ENCODE peak calls at places on chromosomes 13 and 19, in ten cellular contexts. One of them, this sample, is unnamed.

GRCh38 chr13:113943821-113944565 is 29.9 kb downstream of the C13orf46 start:
- DNase-seq in A549: no peak
- DNase-seq in fibroblast of lung: no peak
- DNase-seq in tibial artery: peak
- DNase-seq in left lung: no peak
- DNase-seq in AG04450: no peak
- DNase-seq in testis: no peak
- DNase-seq in psoas muscle: no peak
- DNase-seq in body of pancreas: no peak
- DNase-seq in CD8-positive, alpha-beta T cell: no peak
- DNase-seq in this sample: no peak

GRCh38 chr19:46191972-46192371 is 37.6 kb upstream of the IGFL1 start:
- DNase-seq in A549: no peak
- DNase-seq in fibroblast of lung: no peak
- DNase-seq in tibial artery: no peak
- DNase-seq in left lung: no peak
- DNase-seq in AG04450: no peak
- DNase-seq in testis: no peak
- DNase-seq in psoas muscle: no peak
- DNase-seq in body of pancreas: no peak
- DNase-seq in CD8-positive, alpha-beta T cell: no peak
- DNase-seq in this sample: no peak

GRCh38 chr19:47514151-47514868 is 553 bp downstream of the NAPA start:
- DNase-seq in A549: no peak
- DNase-seq in fibroblast of lung: no peak
- DNase-seq in tibial artery: no peak
- DNase-seq in left lung: peak
- DNase-seq in AG04450: no peak
- DNase-seq in testis: no peak
- DNase-seq in psoas muscle: no peak
- DNase-seq in body of pancreas: peak
- DNase-seq in CD8-positive, alpha-beta T cell: peak
- DNase-seq in this sample: no peak

GRCh38 chr13:49374585-49375290 is 69.1 kb downstream of the CAB39L start:
- DNase-seq in A549: no peak
- DNase-seq in fibroblast of lung: peak
- DNase-seq in tibial artery: no peak
- DNase-seq in left lung: no peak
- DNase-seq in AG04450: peak
- DNase-seq in testis: no peak
- DNase-seq in psoas muscle: no peak
- DNase-seq in body of pancreas: no peak
- DNase-seq in CD8-positive, alpha-beta T cell: no peak
- DNase-seq in this sample: no peak

GRCh38 chr19:31271569-31271911 is 77.7 kb downstream of the TSHZ3 start:
- DNase-seq in A549: no peak
- DNase-seq in fibroblast of lung: no peak
- DNase-seq in tibial artery: peak
- DNase-seq in left lung: no peak
- DNase-seq in AG04450: no peak
- DNase-seq in testis: no peak
- DNase-seq in psoas muscle: no peak
- DNase-seq in body of pancreas: no peak
- DNase-seq in CD8-positive, alpha-beta T cell: no peak
- DNase-seq in this sample: no peak

GRCh38 chr13:73136776-73137175 is 78.0 kb downstream of the KLF5 start:
- DNase-seq in A549: no peak
- DNase-seq in fibroblast of lung: peak
- DNase-seq in tibial artery: no peak
- DNase-seq in left lung: no peak
- DNase-seq in AG04450: no peak
- DNase-seq in testis: no peak
- DNase-seq in psoas muscle: no peak
- DNase-seq in body of pancreas: no peak
- DNase-seq in CD8-positive, alpha-beta T cell: no peak
- DNase-seq in this sample: no peak

GRCh38 chr19:38736036-38736412 is 8.2 kb downstream of the CAPN12 start:
- DNase-seq in A549: peak
- DNase-seq in fibroblast of lung: peak
- DNase-seq in tibial artery: peak
- DNase-seq in left lung: no peak
- DNase-seq in AG04450: no peak
- DNase-seq in testis: peak
- DNase-seq in psoas muscle: no peak
- DNase-seq in body of pancreas: peak
- DNase-seq in CD8-positive, alpha-beta T cell: peak
- DNase-seq in this sample: no peak

GRCh38 chr13:47890146-47890814 is 110.8 kb downstream of the SUCLA2 start:
- DNase-seq in A549: no peak
- DNase-seq in fibroblast of lung: no peak
- DNase-seq in tibial artery: no peak
- DNase-seq in left lung: no peak
- DNase-seq in AG04450: no peak
- DNase-seq in testis: no peak
- DNase-seq in psoas muscle: no peak
- DNase-seq in body of pancreas: no peak
- DNase-seq in CD8-positive, alpha-beta T cell: no peak
- DNase-seq in this sample: no peak

GRCh38 chr13:95154441-95154886 is 146.8 kb downstream of the ABCC4 start:
- DNase-seq in A549: no peak
- DNase-seq in fibroblast of lung: peak
- DNase-seq in tibial artery: no peak
- DNase-seq in left lung: no peak
- DNase-seq in AG04450: no peak
- DNase-seq in testis: no peak
- DNase-seq in psoas muscle: no peak
- DNase-seq in body of pancreas: no peak
- DNase-seq in CD8-positive, alpha-beta T cell: no peak
- DNase-seq in this sample: no peak

GRCh38 chr13:95153647-95154405 is 147.4 kb downstream of the ABCC4 start:
- DNase-seq in A549: no peak
- DNase-seq in fibroblast of lung: peak
- DNase-seq in tibial artery: no peak
- DNase-seq in left lung: no peak
- DNase-seq in AG04450: no peak
- DNase-seq in testis: no peak
- DNase-seq in psoas muscle: no peak
- DNase-seq in body of pancreas: no peak
- DNase-seq in CD8-positive, alpha-beta T cell: no peak
- DNase-seq in this sample: no peak

GRCh38 chr13:95155093-95155492 is 146.2 kb downstream of the ABCC4 start:
- DNase-seq in A549: no peak
- DNase-seq in fibroblast of lung: no peak
- DNase-seq in tibial artery: no peak
- DNase-seq in left lung: no peak
- DNase-seq in AG04450: no peak
- DNase-seq in testis: no peak
- DNase-seq in psoas muscle: no peak
- DNase-seq in body of pancreas: no peak
- DNase-seq in CD8-positive, alpha-beta T cell: no peak
- DNase-seq in this sample: no peak

GRCh38 chr13:95156208-95156607 is 145.0 kb downstream of the ABCC4 start:
- DNase-seq in A549: no peak
- DNase-seq in fibroblast of lung: peak
- DNase-seq in tibial artery: no peak
- DNase-seq in left lung: no peak
- DNase-seq in AG04450: no peak
- DNase-seq in testis: no peak
- DNase-seq in psoas muscle: no peak
- DNase-seq in body of pancreas: no peak
- DNase-seq in CD8-positive, alpha-beta T cell: no peak
- DNase-seq in this sample: no peak

GRCh38 chr13:95155504-95155903 is 145.7 kb downstream of the ABCC4 start:
- DNase-seq in A549: no peak
- DNase-seq in fibroblast of lung: no peak
- DNase-seq in tibial artery: no peak
- DNase-seq in left lung: no peak
- DNase-seq in AG04450: no peak
- DNase-seq in testis: no peak
- DNase-seq in psoas muscle: no peak
- DNase-seq in body of pancreas: no peak
- DNase-seq in CD8-positive, alpha-beta T cell: no peak
- DNase-seq in this sample: no peak
- TF ChIP-seq CTCF in A549: no peak
- TF ChIP-seq CTCF in fibroblast of lung: no peak
- TF ChIP-seq CTCF in tibial artery: no peak
- TF ChIP-seq CTCF in left lung: no peak
- TF ChIP-seq CTCF in AG04450: no peak
- TF ChIP-seq CTCF in testis: no peak
- TF ChIP-seq CTCF in psoas muscle: no peak
- TF ChIP-seq CTCF in body of pancreas: no peak
- TF ChIP-seq CTCF in CD8-positive, alpha-beta T cell: no peak
- TF ChIP-seq CTCF in this sample: no peak

GRCh38 chr13:106340249-106340648 is 195.2 kb downstream of the EFNB2 start:
- DNase-seq in A549: no peak
- DNase-seq in fibroblast of lung: no peak
- DNase-seq in tibial artery: no peak
- DNase-seq in left lung: no peak
- DNase-seq in AG04450: no peak
- DNase-seq in testis: no peak
- DNase-seq in psoas muscle: no peak
- DNase-seq in body of pancreas: no peak
- DNase-seq in CD8-positive, alpha-beta T cell: no peak
- DNase-seq in this sample: no peak
- H3K27ac ChIP-seq in A549: no peak
- H3K27ac ChIP-seq in fibroblast of lung: no peak
- H3K27ac ChIP-seq in tibial artery: no peak
- H3K27ac ChIP-seq in left lung: no peak
- H3K27ac ChIP-seq in AG04450: no peak
- H3K27ac ChIP-seq in testis: no peak
- H3K27ac ChIP-seq in psoas muscle: no peak
- H3K27ac ChIP-seq in body of pancreas: no peak
- H3K27ac ChIP-seq in CD8-positive, alpha-beta T cell: no peak
- H3K27ac ChIP-seq in this sample: no peak

GRCh38 chr13:41427700-41428099 is 29.6 kb upstream of the RGCC start:
- DNase-seq in A549: no peak
- DNase-seq in fibroblast of lung: no peak
- DNase-seq in tibial artery: no peak
- DNase-seq in left lung: no peak
- DNase-seq in AG04450: no peak
- DNase-seq in testis: no peak
- DNase-seq in psoas muscle: no peak
- DNase-seq in body of pancreas: no peak
- DNase-seq in CD8-positive, alpha-beta T cell: no peak
- DNase-seq in this sample: no peak

GRCh38 chr13:41426047-41426446 is 31.3 kb upstream of the RGCC start:
- DNase-seq in A549: no peak
- DNase-seq in fibroblast of lung: no peak
- DNase-seq in tibial artery: no peak
- DNase-seq in left lung: no peak
- DNase-seq in AG04450: no peak
- DNase-seq in testis: no peak
- DNase-seq in psoas muscle: no peak
- DNase-seq in body of pancreas: no peak
- DNase-seq in CD8-positive, alpha-beta T cell: no peak
- DNase-seq in this sample: no peak

DNA sequence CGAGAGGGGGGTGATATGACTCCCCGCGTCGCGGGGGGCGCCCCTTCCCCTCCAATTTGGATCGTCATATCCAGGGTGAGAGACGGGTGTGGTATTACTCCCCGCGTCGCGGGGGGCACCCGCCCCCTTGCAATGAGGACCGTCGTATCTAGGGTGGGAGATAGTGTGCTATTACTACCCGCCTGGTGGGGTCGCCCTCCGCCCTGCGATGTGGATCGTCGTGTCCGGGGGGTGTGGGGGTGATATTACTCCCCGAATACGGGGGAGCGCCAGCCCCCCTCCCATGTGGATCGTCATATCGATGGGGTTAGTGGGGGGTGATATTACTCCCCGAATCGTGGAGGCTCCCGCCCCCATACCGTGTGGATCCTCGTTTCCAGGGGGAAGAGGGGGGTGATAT is 29.2 kb upstream of the RGCC start:
- DNase-seq in A549: no peak
- DNase-seq in fibroblast of lung: no peak
- DNase-seq in tibial artery: no peak
- DNase-seq in left lung: no peak
- DNase-seq in AG04450: no peak
- DNase-seq in testis: no peak
- DNase-seq in psoas muscle: no peak
- DNase-seq in body of pancreas: no peak
- DNase-seq in CD8-positive, alpha-beta T cell: peak
- DNase-seq in this sample: no peak
- H3K4me3 ChIP-seq in A549: peak
- H3K4me3 ChIP-seq in fibroblast of lung: no peak
- H3K4me3 ChIP-seq in tibial artery: no peak
- H3K4me3 ChIP-seq in left lung: peak
- H3K4me3 ChIP-seq in AG04450: no peak
- H3K4me3 ChIP-seq in testis: peak
- H3K4me3 ChIP-seq in psoas muscle: peak
- H3K4me3 ChIP-seq in body of pancreas: no peak
- H3K4me3 ChIP-seq in CD8-positive, alpha-beta T cell: peak
- H3K4me3 ChIP-seq in this sample: peak

GRCh38 chr19:17105548-17105947 is 30.0 kb downstream of the MYO9B start:
- DNase-seq in A549: no peak
- DNase-seq in fibroblast of lung: no peak
- DNase-seq in tibial artery: no peak
- DNase-seq in left lung: no peak
- DNase-seq in AG04450: no peak
- DNase-seq in testis: no peak
- DNase-seq in psoas muscle: no peak
- DNase-seq in body of pancreas: no peak
- DNase-seq in CD8-positive, alpha-beta T cell: no peak
- DNase-seq in this sample: no peak

GRCh38 chr19:17107546-17108452 is 32.2 kb downstream of the MYO9B start:
- DNase-seq in A549: peak
- DNase-seq in fibroblast of lung: peak
- DNase-seq in tibial artery: peak
- DNase-seq in left lung: peak
- DNase-seq in AG04450: peak
- DNase-seq in testis: peak
- DNase-seq in psoas muscle: peak
- DNase-seq in body of pancreas: peak
- DNase-seq in CD8-positive, alpha-beta T cell: no peak
- DNase-seq in this sample: no peak

GRCh38 chr19:17104679-17105078 is 29.1 kb downstream of the MYO9B start:
- DNase-seq in A549: no peak
- DNase-seq in fibroblast of lung: no peak
- DNase-seq in tibial artery: no peak
- DNase-seq in left lung: no peak
- DNase-seq in AG04450: no peak
- DNase-seq in testis: no peak
- DNase-seq in psoas muscle: no peak
- DNase-seq in body of pancreas: no peak
- DNase-seq in CD8-positive, alpha-beta T cell: no peak
- DNase-seq in this sample: no peak

GRCh38 chr19:17101686-17102628 is 26.4 kb downstream of the MYO9B start:
- DNase-seq in A549: no peak
- DNase-seq in fibroblast of lung: no peak
- DNase-seq in tibial artery: no peak
- DNase-seq in left lung: no peak
- DNase-seq in AG04450: no peak
- DNase-seq in testis: no peak
- DNase-seq in psoas muscle: no peak
- DNase-seq in body of pancreas: no peak
- DNase-seq in CD8-positive, alpha-beta T cell: no peak
- DNase-seq in this sample: no peak

DNA sequence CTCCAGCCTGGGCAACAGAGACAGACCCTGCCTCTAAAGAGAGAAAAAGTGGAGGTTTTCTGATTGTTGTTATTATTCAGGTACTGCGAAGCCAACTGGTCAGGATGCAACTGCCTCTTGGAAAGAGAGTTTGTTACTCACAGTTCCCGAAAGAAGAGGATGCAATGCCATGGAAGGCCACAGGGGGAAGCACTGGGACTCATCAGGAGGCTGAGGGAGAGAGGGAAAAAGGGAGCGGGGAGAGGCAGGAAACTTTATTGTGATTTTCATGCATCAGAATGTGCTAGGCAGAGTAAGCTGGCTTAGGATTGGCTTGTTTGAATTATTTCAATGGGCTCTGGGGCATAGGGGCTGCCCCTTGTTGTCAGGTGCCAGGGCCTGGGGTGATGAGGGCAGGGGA is 27.6 kb downstream of the MYO9B start:
- DNase-seq in A549: peak
- DNase-seq in fibroblast of lung: no peak
- DNase-seq in tibial artery: no peak
- DNase-seq in left lung: no peak
- DNase-seq in AG04450: no peak
- DNase-seq in testis: peak
- DNase-seq in psoas muscle: no peak
- DNase-seq in body of pancreas: no peak
- DNase-seq in CD8-positive, alpha-beta T cell: no peak
- DNase-seq in this sample: no peak
- TF ChIP-seq CTCF in A549: peak
- TF ChIP-seq CTCF in fibroblast of lung: peak
- TF ChIP-seq CTCF in tibial artery: peak
- TF ChIP-seq CTCF in left lung: peak
- TF ChIP-seq CTCF in AG04450: peak
- TF ChIP-seq CTCF in testis: peak
- TF ChIP-seq CTCF in psoas muscle: peak
- TF ChIP-seq CTCF in body of pancreas: no peak
- TF ChIP-seq CTCF in CD8-positive, alpha-beta T cell: no peak
- TF ChIP-seq CTCF in this sample: peak

This sample was measured in esophagus squamous epithelium.